ENCODE peak calls at places on chromosomes 1 and 21, in seven cellular contexts. One of them, this sample, is unnamed.

GRCh38 chr1:234621657-234622335 is 11.8 kb upstream of the IRF2BP2 start:
- DNase-seq in H1: no peak
- DNase-seq in GM12891: no peak
- DNase-seq in GM12892: no peak
- DNase-seq in SK-N-SH: no peak
- DNase-seq in GM12878: no peak
- DNase-seq in HepG2: no peak
- DNase-seq in this sample: no peak

GRCh38 chr21:30227633-30228404 is 11.9 kb upstream of the CLDN8 start:
- DNase-seq in H1: no peak
- DNase-seq in GM12891: no peak
- DNase-seq in GM12892: no peak
- DNase-seq in SK-N-SH: no peak
- DNase-seq in GM12878: no peak
- DNase-seq in HepG2: no peak
- DNase-seq in this sample: peak

GRCh38 chr21:46208761-46209721 is 19.5 kb downstream of the LSS start:
- DNase-seq in H1: no peak
- DNase-seq in GM12891: no peak
- DNase-seq in GM12892: peak
- DNase-seq in SK-N-SH: no peak
- DNase-seq in GM12878: no peak
- DNase-seq in HepG2: no peak
- DNase-seq in this sample: no peak

GRCh38 chr1:225825606-225826005 is 15.7 kb downstream of the EPHX1 start:
- DNase-seq in H1: no peak
- DNase-seq in GM12891: no peak
- DNase-seq in GM12892: no peak
- DNase-seq in SK-N-SH: no peak
- DNase-seq in GM12878: no peak
- DNase-seq in HepG2: no peak
- DNase-seq in this sample: no peak

GRCh38 chr1:94247146-94248094 is 10.0 kb upstream of the ARHGAP29 start:
- DNase-seq in H1: no peak
- DNase-seq in GM12891: peak
- DNase-seq in GM12892: peak
- DNase-seq in SK-N-SH: peak
- DNase-seq in GM12878: no peak
- DNase-seq in HepG2: peak
- DNase-seq in this sample: peak

GRCh38 chr1:33222381-33222780 is 33.9 kb upstream of the ZNF362 start:
- DNase-seq in H1: no peak
- DNase-seq in GM12891: no peak
- DNase-seq in GM12892: no peak
- DNase-seq in SK-N-SH: no peak
- DNase-seq in GM12878: no peak
- DNase-seq in HepG2: no peak
- DNase-seq in this sample: no peak

GRCh38 chr21:15084668-15085067 is 19.9 kb upstream of the NRIP1 start:
- DNase-seq in H1: no peak
- DNase-seq in GM12891: no peak
- DNase-seq in GM12892: no peak
- DNase-seq in SK-N-SH: no peak
- DNase-seq in GM12878: no peak
- DNase-seq in HepG2: peak
- DNase-seq in this sample: no peak

GRCh38 chr1:24725209-24725651 is 20.0 kb upstream of the CLIC4 start:
- DNase-seq in H1: peak
- DNase-seq in GM12891: no peak
- DNase-seq in GM12892: no peak
- DNase-seq in SK-N-SH: no peak
- DNase-seq in GM12878: no peak
- DNase-seq in HepG2: peak
- DNase-seq in this sample: no peak

GRCh38 chr1:203282720-203283542 is 22.4 kb upstream of the BTG2 start:
- DNase-seq in H1: no peak
- DNase-seq in GM12891: no peak
- DNase-seq in GM12892: no peak
- DNase-seq in SK-N-SH: no peak
- DNase-seq in GM12878: no peak
- DNase-seq in HepG2: no peak
- DNase-seq in this sample: no peak

GRCh38 chr1:245110406-245110805 is 44.4 kb upstream of the KIF26B start:
- DNase-seq in H1: no peak
- DNase-seq in GM12891: no peak
- DNase-seq in GM12892: no peak
- DNase-seq in SK-N-SH: no peak
- DNase-seq in GM12878: no peak
- DNase-seq in HepG2: no peak
- DNase-seq in this sample: no peak

GRCh38 chr21:21163904-21164303 is 165.7 kb downstream of the NCAM2 start:
- DNase-seq in H1: no peak
- DNase-seq in GM12891: peak
- DNase-seq in GM12892: no peak
- DNase-seq in SK-N-SH: peak
- DNase-seq in GM12878: no peak
- DNase-seq in HepG2: peak
- DNase-seq in this sample: peak

GRCh38 chr21:41972511-41973205 is 18.8 kb upstream of the C2CD2 start:
- DNase-seq in H1: no peak
- DNase-seq in GM12891: no peak
- DNase-seq in GM12892: no peak
- DNase-seq in SK-N-SH: no peak
- DNase-seq in GM12878: no peak
- DNase-seq in HepG2: no peak
- DNase-seq in this sample: no peak

GRCh38 chr1:64453695-64454094 is 16.2 kb upstream of the CACHD1 start:
- DNase-seq in H1: no peak
- DNase-seq in GM12891: no peak
- DNase-seq in GM12892: no peak
- DNase-seq in SK-N-SH: peak
- DNase-seq in GM12878: no peak
- DNase-seq in HepG2: no peak
- DNase-seq in this sample: no peak

GRCh38 chr1:911875-912739 is 11.6 kb upstream of the SAMD11 start:
- DNase-seq in H1: no peak
- DNase-seq in GM12891: no peak
- DNase-seq in GM12892: no peak
- DNase-seq in SK-N-SH: peak
- DNase-seq in GM12878: no peak
- DNase-seq in HepG2: no peak
- DNase-seq in this sample: no peak

GRCh38 chr1:164311376-164311775 is 247.6 kb upstream of the PBX1 start:
- DNase-seq in H1: no peak
- DNase-seq in GM12891: no peak
- DNase-seq in GM12892: no peak
- DNase-seq in SK-N-SH: no peak
- DNase-seq in GM12878: no peak
- DNase-seq in HepG2: no peak
- DNase-seq in this sample: no peak

GRCh38 chr1:2587860-2588571 is 1.4 kb downstream of the PRXL2B start:
- DNase-seq in H1: no peak
- DNase-seq in GM12891: no peak
- DNase-seq in GM12892: no peak
- DNase-seq in SK-N-SH: no peak
- DNase-seq in GM12878: no peak
- DNase-seq in HepG2: no peak
- DNase-seq in this sample: no peak

GRCh38 chr1:49340576-49340975 is 563.9 kb upstream of the BEND5 start:
- DNase-seq in H1: no peak
- DNase-seq in GM12891: no peak
- DNase-seq in GM12892: no peak
- DNase-seq in SK-N-SH: no peak
- DNase-seq in GM12878: no peak
- DNase-seq in HepG2: no peak
- DNase-seq in this sample: no peak

GRCh38 chr1:4172659-4173599 is 272.9 kb upstream of the C1orf174 start:
- DNase-seq in H1: no peak
- DNase-seq in GM12891: no peak
- DNase-seq in GM12892: no peak
- DNase-seq in SK-N-SH: peak
- DNase-seq in GM12878: no peak
- DNase-seq in HepG2: peak
- DNase-seq in this sample: peak

GRCh38 chr1:4169991-4170390 is 269.9 kb upstream of the C1orf174 start:
- DNase-seq in H1: no peak
- DNase-seq in GM12891: no peak
- DNase-seq in GM12892: no peak
- DNase-seq in SK-N-SH: no peak
- DNase-seq in GM12878: no peak
- DNase-seq in HepG2: no peak
- DNase-seq in this sample: no peak

GRCh38 chr1:4171480-4172450 is 271.7 kb upstream of the C1orf174 start:
- DNase-seq in H1: no peak
- DNase-seq in GM12891: no peak
- DNase-seq in GM12892: no peak
- DNase-seq in SK-N-SH: no peak
- DNase-seq in GM12878: no peak
- DNase-seq in HepG2: no peak
- DNase-seq in this sample: no peak

GRCh38 chr1:4170548-4170947 is 270.5 kb upstream of the C1orf174 start:
- DNase-seq in H1: no peak
- DNase-seq in GM12891: no peak
- DNase-seq in GM12892: no peak
- DNase-seq in SK-N-SH: no peak
- DNase-seq in GM12878: no peak
- DNase-seq in HepG2: no peak
- DNase-seq in this sample: no peak

DNA sequence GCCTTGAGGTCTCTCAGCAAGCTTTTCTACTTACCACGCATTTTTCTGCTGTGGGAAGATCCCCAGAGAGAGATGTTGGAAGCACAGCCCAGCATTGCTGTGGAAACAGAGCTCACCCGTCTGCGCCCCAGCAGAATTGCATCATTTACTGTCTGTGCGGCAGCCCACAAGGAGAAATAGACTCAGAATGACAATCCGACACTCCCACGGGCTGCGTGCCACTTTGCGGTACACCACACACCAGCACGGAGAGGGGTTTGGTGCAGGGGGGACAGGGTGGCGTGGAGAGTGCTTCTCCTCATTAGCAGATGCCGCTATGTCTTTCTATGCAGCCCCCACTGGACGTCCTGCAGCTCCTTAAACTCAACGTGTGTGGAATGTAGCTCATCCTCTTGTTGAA is 270.9 kb upstream of the C1orf174 start:
- DNase-seq in H1: no peak
- DNase-seq in GM12891: no peak
- DNase-seq in GM12892: no peak
- DNase-seq in SK-N-SH: no peak
- DNase-seq in GM12878: no peak
- DNase-seq in HepG2: no peak
- DNase-seq in this sample: no peak
- TF ChIP-seq TAF1 in H1: no peak
- TF ChIP-seq TAF1 in GM12891: no peak
- TF ChIP-seq TAF1 in GM12892: no peak
- TF ChIP-seq TAF1 in SK-N-SH: no peak
- TF ChIP-seq TAF1 in GM12878: no peak
- TF ChIP-seq TAF1 in HepG2: no peak
- TF ChIP-seq TAF1 in this sample: no peak

GRCh38 chr1:178682886-178683285 is 42.2 kb upstream of the RALGPS2 start:
- DNase-seq in H1: no peak
- DNase-seq in GM12891: no peak
- DNase-seq in GM12892: no peak
- DNase-seq in SK-N-SH: no peak
- DNase-seq in GM12878: no peak
- DNase-seq in HepG2: no peak
- DNase-seq in this sample: no peak
- TF ChIP-seq TAF1 in H1: no peak
- TF ChIP-seq TAF1 in GM12891: no peak
- TF ChIP-seq TAF1 in GM12892: no peak
- TF ChIP-seq TAF1 in SK-N-SH: no peak
- TF ChIP-seq TAF1 in GM12878: no peak
- TF ChIP-seq TAF1 in HepG2: no peak
- TF ChIP-seq TAF1 in this sample: no peak

DNA sequence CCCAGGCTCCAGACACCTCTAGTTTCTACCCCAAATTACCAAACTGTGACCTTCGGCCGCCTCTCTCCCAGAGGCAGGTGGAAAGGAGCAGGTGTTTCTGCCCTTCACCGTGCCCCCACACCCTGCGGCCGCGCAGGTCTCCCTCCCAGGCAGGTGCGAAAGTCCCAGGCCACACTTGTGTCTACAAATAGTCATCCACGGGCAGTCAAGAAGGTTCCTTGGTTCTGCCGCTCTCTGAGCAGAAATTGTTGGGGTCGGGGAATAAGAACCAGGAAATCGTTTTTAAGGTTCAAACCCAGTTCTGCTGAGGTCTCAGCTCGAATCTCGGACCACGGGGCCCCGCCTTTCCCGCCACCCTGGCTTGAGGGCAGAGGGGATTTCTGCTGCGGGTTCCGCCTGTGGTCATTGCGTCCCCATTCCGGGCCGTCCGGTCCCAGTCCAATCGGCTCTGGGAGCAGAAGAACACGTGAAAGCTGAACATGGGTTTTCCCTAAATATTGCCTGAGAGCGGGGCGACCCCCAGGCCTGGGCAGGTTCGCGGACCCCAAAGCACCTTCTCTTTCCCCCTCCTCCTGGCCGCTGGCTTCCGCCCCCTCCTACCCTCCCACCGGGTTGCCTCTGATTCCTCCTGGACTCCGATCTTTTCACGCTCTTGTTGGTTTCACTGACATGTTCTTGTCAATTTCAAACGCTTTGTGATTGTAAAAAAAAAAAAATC is 1.2 kb upstream of the ATF3 start:
- DNase-seq in H1: no peak
- DNase-seq in GM12891: peak
- DNase-seq in GM12892: peak
- DNase-seq in SK-N-SH: peak
- DNase-seq in GM12878: no peak
- DNase-seq in HepG2: no peak
- DNase-seq in this sample: no peak
- TF ChIP-seq TAF1 in H1: no peak
- TF ChIP-seq TAF1 in GM12891: no peak
- TF ChIP-seq TAF1 in GM12892: no peak
- TF ChIP-seq TAF1 in SK-N-SH: no peak
- TF ChIP-seq TAF1 in GM12878: no peak
- TF ChIP-seq TAF1 in HepG2: no peak
- TF ChIP-seq TAF1 in this sample: no peak

DNA sequence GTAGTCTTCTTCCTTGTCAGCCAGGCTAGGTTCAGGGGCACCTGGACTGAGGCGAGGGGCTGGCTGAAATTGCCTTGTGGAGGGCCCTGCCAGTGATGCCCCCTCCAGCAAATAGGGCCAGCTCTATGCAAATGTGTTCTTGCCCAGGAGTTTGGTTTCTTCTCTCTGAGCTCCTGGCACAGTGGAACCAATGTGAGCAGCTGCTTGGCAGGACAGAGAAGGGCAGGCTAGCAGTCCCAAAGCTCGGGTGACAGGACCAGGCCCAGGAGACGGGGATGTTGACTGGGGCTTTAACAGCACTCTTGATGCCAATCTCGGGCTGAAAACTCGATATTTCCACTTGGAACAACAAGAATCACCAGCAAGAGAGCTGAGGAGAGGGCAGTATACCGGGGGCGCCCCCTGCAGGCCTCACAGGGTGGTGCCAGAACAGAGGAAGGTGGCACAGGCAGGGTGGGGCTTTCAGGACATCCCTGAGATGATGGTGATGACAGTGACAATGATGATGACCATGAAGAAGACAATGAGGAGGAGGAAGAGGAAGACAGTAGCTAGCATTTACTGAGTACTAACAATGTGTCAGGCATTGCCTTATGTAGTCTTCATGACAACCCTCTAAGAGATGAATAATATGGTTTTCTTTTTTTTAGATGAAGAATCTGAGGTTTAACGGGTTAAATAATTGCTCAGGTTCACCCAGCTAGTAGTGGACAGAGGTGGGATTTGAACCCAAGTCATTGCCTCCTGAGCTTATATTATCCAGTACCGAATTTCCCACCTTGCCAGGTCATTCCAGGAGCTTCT is 2.7 kb upstream of the KCNJ9 start:
- DNase-seq in H1: no peak
- DNase-seq in GM12891: peak
- DNase-seq in GM12892: peak
- DNase-seq in SK-N-SH: peak
- DNase-seq in GM12878: no peak
- DNase-seq in HepG2: peak
- DNase-seq in this sample: peak
- TF ChIP-seq TAF1 in H1: no peak
- TF ChIP-seq TAF1 in GM12891: no peak
- TF ChIP-seq TAF1 in GM12892: no peak
- TF ChIP-seq TAF1 in SK-N-SH: no peak
- TF ChIP-seq TAF1 in GM12878: no peak
- TF ChIP-seq TAF1 in HepG2: no peak
- TF ChIP-seq TAF1 in this sample: no peak

This sample was measured in K562.